ENCODE peak calls at places on chromosomes 6 and 20, in nine cellular contexts. One of them, this sample, is unnamed.

GRCh38 chr6:136446579-136447182 is 103.5 kb downstream of the MAP7 start:
- DNase-seq in CD4-positive, alpha-beta memory T cell: no peak
- DNase-seq in fibroblast of lung: peak; percentile 47
- DNase-seq in GM23338: no peak
- DNase-seq in body of pancreas: no peak
- DNase-seq in right atrium auricular region: no peak
- DNase-seq in aorta: no peak
- DNase-seq in mammary epithelial cell: no peak
- DNase-seq in thoracic aorta: no peak
- DNase-seq in this sample: no peak

GRCh38 chr20:50561379-50562078 is 51.3 kb downstream of the PTPN1 start:
- DNase-seq in body of pancreas: no peak
- DNase-seq in thoracic aorta: peak; percentile 44
- DNase-seq in fibroblast of lung: peak; percentile 96
- DNase-seq in aorta: no peak
- DNase-seq in GM23338: no peak
- DNase-seq in CD4-positive, alpha-beta memory T cell: no peak
- DNase-seq in right atrium auricular region: peak; percentile 50
- DNase-seq in mammary epithelial cell: peak; percentile 85
- DNase-seq in this sample: no peak

GRCh38 chr6:30348957-30349356 is 4.0 kb downstream of the RPP21 start:
- DNase-seq in body of pancreas: no peak
- DNase-seq in fibroblast of lung: no peak
- DNase-seq in aorta: no peak
- DNase-seq in right atrium auricular region: no peak
- DNase-seq in mammary epithelial cell: no peak
- DNase-seq in thoracic aorta: no peak
- DNase-seq in CD4-positive, alpha-beta memory T cell: no peak
- DNase-seq in GM23338: no peak
- DNase-seq in this sample: no peak

GRCh38 chr20:46031701-46032254 is 2.8 kb downstream of the SLC12A5 start:
- DNase-seq in aorta: no peak
- DNase-seq in body of pancreas: no peak
- DNase-seq in mammary epithelial cell: no peak
- DNase-seq in fibroblast of lung: no peak
- DNase-seq in right atrium auricular region: no peak
- DNase-seq in thoracic aorta: no peak
- DNase-seq in GM23338: peak; percentile 91
- DNase-seq in CD4-positive, alpha-beta memory T cell: no peak
- DNase-seq in this sample: no peak

GRCh38 chr20:22775671-22776139 is 191.3 kb upstream of the FOXA2 start:
- DNase-seq in thoracic aorta: no peak
- DNase-seq in fibroblast of lung: peak; percentile 29
- DNase-seq in mammary epithelial cell: peak; percentile 88
- DNase-seq in GM23338: no peak
- DNase-seq in body of pancreas: no peak
- DNase-seq in right atrium auricular region: no peak
- DNase-seq in CD4-positive, alpha-beta memory T cell: no peak
- DNase-seq in aorta: no peak
- DNase-seq in this sample: no peak

GRCh38 chr20:46169245-46170171 is 51.4 kb downstream of the CD40 start:
- DNase-seq in aorta: no peak
- DNase-seq in GM23338: no peak
- DNase-seq in right atrium auricular region: no peak
- DNase-seq in body of pancreas: no peak
- DNase-seq in fibroblast of lung: no peak
- DNase-seq in mammary epithelial cell: peak; percentile 9
- DNase-seq in CD4-positive, alpha-beta memory T cell: no peak
- DNase-seq in thoracic aorta: no peak
- DNase-seq in this sample: no peak

GRCh38 chr20:22796465-22797077 is 212.2 kb upstream of the FOXA2 start:
- DNase-seq in mammary epithelial cell: peak; percentile 10
- DNase-seq in thoracic aorta: no peak
- DNase-seq in body of pancreas: no peak
- DNase-seq in aorta: no peak
- DNase-seq in GM23338: no peak
- DNase-seq in CD4-positive, alpha-beta memory T cell: no peak
- DNase-seq in fibroblast of lung: peak; percentile 70
- DNase-seq in right atrium auricular region: no peak
- DNase-seq in this sample: no peak

GRCh38 chr6:9398794-9399373 is 963.5 kb upstream of the SLC35B3 start:
- DNase-seq in fibroblast of lung: no peak
- DNase-seq in body of pancreas: peak; percentile 18
- DNase-seq in right atrium auricular region: no peak
- DNase-seq in thoracic aorta: no peak
- DNase-seq in mammary epithelial cell: no peak
- DNase-seq in CD4-positive, alpha-beta memory T cell: no peak
- DNase-seq in GM23338: peak; percentile 65
- DNase-seq in aorta: no peak
- DNase-seq in this sample: no peak

GRCh38 chr20:23668477-23668951 is 20.3 kb downstream of the CST4 start:
- DNase-seq in right atrium auricular region: peak; percentile 66
- DNase-seq in aorta: no peak
- DNase-seq in mammary epithelial cell: peak; percentile 49
- DNase-seq in CD4-positive, alpha-beta memory T cell: peak; percentile 19
- DNase-seq in GM23338: peak; percentile 80
- DNase-seq in thoracic aorta: no peak
- DNase-seq in body of pancreas: peak; percentile 50
- DNase-seq in fibroblast of lung: peak; percentile 60
- DNase-seq in this sample: peak; percentile 18

GRCh38 chr6:129306826-129307225 is 403.2 kb downstream of the ARHGAP18 start:
- DNase-seq in right atrium auricular region: no peak
- DNase-seq in CD4-positive, alpha-beta memory T cell: no peak
- DNase-seq in body of pancreas: no peak
- DNase-seq in aorta: no peak
- DNase-seq in fibroblast of lung: no peak
- DNase-seq in GM23338: no peak
- DNase-seq in thoracic aorta: no peak
- DNase-seq in mammary epithelial cell: no peak
- DNase-seq in this sample: no peak

GRCh38 chr6:19692506-19693298 is 144.5 kb upstream of the ID4 start:
- DNase-seq in CD4-positive, alpha-beta memory T cell: no peak
- DNase-seq in GM23338: peak; percentile 40
- DNase-seq in mammary epithelial cell: no peak
- DNase-seq in fibroblast of lung: no peak
- DNase-seq in right atrium auricular region: no peak
- DNase-seq in body of pancreas: no peak
- DNase-seq in thoracic aorta: no peak
- DNase-seq in aorta: no peak
- DNase-seq in this sample: no peak

GRCh38 chr6:236519-236918 is 55.8 kb upstream of the DUSP22 start:
- DNase-seq in mammary epithelial cell: no peak
- DNase-seq in CD4-positive, alpha-beta memory T cell: no peak
- DNase-seq in GM23338: no peak
- DNase-seq in right atrium auricular region: no peak
- DNase-seq in thoracic aorta: no peak
- DNase-seq in aorta: no peak
- DNase-seq in body of pancreas: no peak
- DNase-seq in fibroblast of lung: no peak
- DNase-seq in this sample: no peak

GRCh38 chr6:26162399-26162798 is 75.2 kb downstream of the HFE start:
- DNase-seq in GM23338: no peak
- DNase-seq in mammary epithelial cell: no peak
- DNase-seq in body of pancreas: no peak
- DNase-seq in aorta: no peak
- DNase-seq in fibroblast of lung: no peak
- DNase-seq in thoracic aorta: no peak
- DNase-seq in CD4-positive, alpha-beta memory T cell: no peak
- DNase-seq in right atrium auricular region: no peak
- DNase-seq in this sample: no peak

GRCh38 chr20:57398231-57398821 is 7.1 kb downstream of the RBM38 start:
- DNase-seq in mammary epithelial cell: no peak
- DNase-seq in GM23338: no peak
- DNase-seq in right atrium auricular region: no peak
- DNase-seq in CD4-positive, alpha-beta memory T cell: peak; percentile 96
- DNase-seq in body of pancreas: no peak
- DNase-seq in fibroblast of lung: no peak
- DNase-seq in aorta: peak; percentile 59
- DNase-seq in thoracic aorta: no peak
- DNase-seq in this sample: peak; percentile 97

GRCh38 chr6:167163476-167164011 is 5.8 kb upstream of the GPR31 start:
- DNase-seq in fibroblast of lung: no peak
- DNase-seq in mammary epithelial cell: no peak
- DNase-seq in body of pancreas: no peak
- DNase-seq in GM23338: peak; percentile 97
- DNase-seq in CD4-positive, alpha-beta memory T cell: no peak
- DNase-seq in aorta: no peak
- DNase-seq in right atrium auricular region: no peak
- DNase-seq in thoracic aorta: no peak
- DNase-seq in this sample: no peak

DNA sequence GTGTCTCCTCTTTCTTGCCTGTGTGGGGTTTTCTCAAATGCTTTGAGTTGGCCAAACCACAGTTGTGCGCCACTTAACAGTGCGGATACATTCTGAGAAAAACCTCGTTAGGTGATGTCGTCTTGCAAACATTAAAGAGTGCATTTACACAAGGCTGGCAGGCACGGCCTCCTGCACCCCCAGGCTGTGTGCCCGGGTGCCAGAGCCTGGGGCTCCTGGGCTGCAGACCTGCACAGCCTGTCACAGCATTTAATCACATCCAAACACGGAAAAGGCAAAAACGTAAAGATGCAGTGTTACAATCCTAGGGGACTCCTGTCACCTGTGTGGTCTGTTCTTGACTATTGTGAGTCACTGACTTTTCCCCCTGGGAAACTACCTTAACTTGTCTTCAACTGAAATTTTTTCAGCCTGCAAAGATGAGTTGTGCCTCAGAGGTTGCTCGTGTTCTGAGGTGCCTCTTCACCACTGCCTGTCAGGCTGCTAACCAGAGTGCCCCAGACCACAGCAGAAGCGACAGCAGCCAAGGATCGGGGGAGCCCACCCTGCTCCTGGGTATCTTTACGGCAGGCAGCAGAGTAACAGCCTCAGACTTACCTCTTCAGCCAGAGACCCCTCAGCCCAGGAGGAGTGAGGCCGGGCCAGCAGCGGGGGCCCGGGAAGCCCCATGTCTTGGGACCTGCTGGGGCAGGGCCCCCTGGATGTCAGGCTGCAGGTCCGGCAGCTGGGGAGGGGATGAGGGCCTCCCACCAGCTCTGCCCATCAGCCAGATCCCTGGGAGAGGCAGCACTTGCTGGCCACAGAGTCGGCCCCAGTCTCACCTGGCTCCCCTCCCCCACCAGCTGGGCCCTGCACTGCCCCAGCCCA is 683 bp upstream of the C20orf204 start:
- DNase-seq in CD4-positive, alpha-beta memory T cell: no peak
- DNase-seq in right atrium auricular region: no peak
- DNase-seq in aorta: no peak
- DNase-seq in fibroblast of lung: no peak
- DNase-seq in thoracic aorta: no peak
- DNase-seq in GM23338: no peak
- DNase-seq in mammary epithelial cell: no peak
- DNase-seq in body of pancreas: no peak
- DNase-seq in this sample: peak; percentile 60
- H3K4me1 ChIP-seq in CD4-positive, alpha-beta memory T cell: peaks cover 57% of the 10 kb centered on the region
- H3K4me1 ChIP-seq in right atrium auricular region: no peaks in the 10 kb centered on the region
- H3K4me1 ChIP-seq in aorta: no peaks in the 10 kb centered on the region
- H3K4me1 ChIP-seq in fibroblast of lung: no peaks in the 10 kb centered on the region
- H3K4me1 ChIP-seq in thoracic aorta: peaks cover 9% of the 10 kb centered on the region
- H3K4me1 ChIP-seq in GM23338: peaks cover 29% of the 10 kb centered on the region
- H3K4me1 ChIP-seq in mammary epithelial cell: peaks cover 6% of the 10 kb centered on the region
- H3K4me1 ChIP-seq in body of pancreas: peaks cover 28% of the 10 kb centered on the region
- H3K4me1 ChIP-seq in this sample: peaks cover 52% of the 10 kb centered on the region

GRCh38 chr20:47314647-47315338 is 41.7 kb downstream of the ZMYND8 start:
- DNase-seq in GM23338: no peak
- DNase-seq in fibroblast of lung: no peak
- DNase-seq in body of pancreas: no peak
- DNase-seq in mammary epithelial cell: no peak
- DNase-seq in aorta: no peak
- DNase-seq in right atrium auricular region: no peak
- DNase-seq in thoracic aorta: no peak
- DNase-seq in CD4-positive, alpha-beta memory T cell: no peak
- DNase-seq in this sample: no peak
- H3K4me1 ChIP-seq in GM23338: peaks cover 68% of the 10 kb centered on the region
- H3K4me1 ChIP-seq in fibroblast of lung: peaks cover 43% of the 10 kb centered on the region
- H3K4me1 ChIP-seq in body of pancreas: peaks cover 44% of the 10 kb centered on the region
- H3K4me1 ChIP-seq in mammary epithelial cell: peaks cover 50% of the 10 kb centered on the region
- H3K4me1 ChIP-seq in aorta: peaks cover 2% of the 10 kb centered on the region
- H3K4me1 ChIP-seq in right atrium auricular region: no peaks in the 10 kb centered on the region
- H3K4me1 ChIP-seq in thoracic aorta: peaks cover 46% of the 10 kb centered on the region
- H3K4me1 ChIP-seq in CD4-positive, alpha-beta memory T cell: peaks cover 38% of the 10 kb centered on the region
- H3K4me1 ChIP-seq in this sample: peaks cover 32% of the 10 kb centered on the region

DNA sequence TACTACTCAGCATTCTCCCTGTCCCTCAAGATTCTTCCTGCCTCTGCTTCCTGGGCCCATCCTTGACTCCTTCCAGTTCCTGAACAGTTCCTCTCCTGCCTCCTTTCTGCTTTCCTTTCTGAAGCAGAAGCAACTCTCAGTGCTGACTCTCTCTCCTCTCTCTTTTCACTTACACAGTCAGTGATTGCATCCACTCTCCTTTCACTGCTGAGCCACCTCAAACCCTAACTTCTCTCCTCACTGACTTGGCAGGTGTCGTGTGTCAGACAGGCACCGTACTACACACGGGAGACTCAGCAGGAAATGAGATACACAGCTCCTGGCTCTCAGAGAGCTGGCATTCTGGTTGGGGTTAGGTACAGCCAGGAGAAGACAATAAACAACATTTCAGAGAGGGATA is 5.6 kb downstream of the ABHD16A start:
- DNase-seq in mammary epithelial cell: peak; percentile 42
- DNase-seq in aorta: no peak
- DNase-seq in right atrium auricular region: no peak
- DNase-seq in thoracic aorta: no peak
- DNase-seq in GM23338: no peak
- DNase-seq in fibroblast of lung: no peak
- DNase-seq in body of pancreas: no peak
- DNase-seq in CD4-positive, alpha-beta memory T cell: no peak
- DNase-seq in this sample: no peak
- H3K4me1 ChIP-seq in mammary epithelial cell: peaks cover 7% of the 10 kb centered on the region
- H3K4me1 ChIP-seq in aorta: no peaks in the 10 kb centered on the region
- H3K4me1 ChIP-seq in right atrium auricular region: no peaks in the 10 kb centered on the region
- H3K4me1 ChIP-seq in thoracic aorta: peaks cover 10% of the 10 kb centered on the region
- H3K4me1 ChIP-seq in GM23338: peaks cover 5% of the 10 kb centered on the region
- H3K4me1 ChIP-seq in fibroblast of lung: peaks cover 8% of the 10 kb centered on the region
- H3K4me1 ChIP-seq in body of pancreas: peaks cover 17% of the 10 kb centered on the region
- H3K4me1 ChIP-seq in CD4-positive, alpha-beta memory T cell: peaks cover 28% of the 10 kb centered on the region
- H3K4me1 ChIP-seq in this sample: peaks cover 16% of the 10 kb centered on the region

DNA sequence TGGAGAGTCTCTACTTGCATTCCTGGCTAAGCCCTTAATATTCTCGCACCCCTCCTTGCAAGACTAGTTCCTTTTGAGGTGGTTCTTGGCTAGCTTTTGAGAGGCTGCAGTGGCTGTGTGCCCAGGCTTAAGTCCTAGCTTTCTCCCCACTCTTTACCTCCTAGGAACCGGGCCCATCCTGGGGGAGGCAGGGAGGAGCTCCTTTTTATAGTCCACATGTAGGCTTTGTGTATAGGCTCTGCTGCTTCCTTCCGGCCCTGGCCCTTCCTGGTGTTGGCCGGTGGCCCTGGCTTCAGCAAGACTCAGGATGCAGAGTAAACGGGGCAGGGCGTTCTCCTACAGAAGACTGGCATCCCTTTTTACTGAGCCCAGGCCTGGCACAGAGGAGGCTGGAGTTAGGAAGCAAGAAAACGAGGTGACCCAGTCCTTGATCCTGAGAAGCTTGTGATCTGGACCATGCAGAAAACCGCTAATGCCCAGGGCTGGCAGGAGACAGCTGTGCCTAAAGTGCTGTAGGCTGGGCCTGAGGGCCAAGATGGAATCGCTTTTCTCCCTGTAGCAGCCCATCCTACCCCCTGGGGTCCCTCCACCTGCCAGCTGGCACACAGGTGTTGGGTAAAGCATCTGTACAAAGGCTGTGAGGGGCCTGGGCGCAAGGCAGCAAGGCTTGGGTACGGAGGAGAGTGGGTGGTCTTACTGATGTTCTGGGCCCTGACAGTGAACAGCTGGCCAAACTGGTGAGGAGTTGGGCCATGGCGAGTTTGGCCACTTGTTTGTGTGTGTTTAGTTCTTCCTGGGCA is 8.7 kb downstream of the PLCG1 start:
- DNase-seq in mammary epithelial cell: no peak
- DNase-seq in GM23338: no peak
- DNase-seq in aorta: peak; percentile 65
- DNase-seq in CD4-positive, alpha-beta memory T cell: no peak
- DNase-seq in fibroblast of lung: no peak
- DNase-seq in thoracic aorta: no peak
- DNase-seq in body of pancreas: no peak
- DNase-seq in right atrium auricular region: no peak
- DNase-seq in this sample: no peak
- H3K4me1 ChIP-seq in mammary epithelial cell: peaks cover 12% of the 10 kb centered on the region
- H3K4me1 ChIP-seq in GM23338: peaks cover 18% of the 10 kb centered on the region
- H3K4me1 ChIP-seq in aorta: peaks cover 2% of the 10 kb centered on the region
- H3K4me1 ChIP-seq in CD4-positive, alpha-beta memory T cell: peaks cover 100% of the 10 kb centered on the region
- H3K4me1 ChIP-seq in fibroblast of lung: peaks cover 6% of the 10 kb centered on the region
- H3K4me1 ChIP-seq in thoracic aorta: peaks cover 31% of the 10 kb centered on the region
- H3K4me1 ChIP-seq in body of pancreas: peaks cover 26% of the 10 kb centered on the region
- H3K4me1 ChIP-seq in right atrium auricular region: no peaks in the 10 kb centered on the region
- H3K4me1 ChIP-seq in this sample: peaks cover 100% of the 10 kb centered on the region